ENCODE peak calls at places on chromosomes 16 and 17, in ten cellular contexts. One of them, this sample, is unnamed.

GRCh38 chr16:84404324-84404723 is 36.0 kb downstream of the ATP2C2 start:
- DNase-seq in SK-N-SH: no peak
- DNase-seq in K562: no peak
- DNase-seq in GM23338: no peak
- DNase-seq in spleen: no peak
- DNase-seq in HL-60: no peak
- DNase-seq in HCT116: no peak
- DNase-seq in transverse colon: no peak
- DNase-seq in HepG2: no peak
- DNase-seq in suprapubic skin: no peak
- DNase-seq in this sample: no peak

GRCh38 chr17:33932996-33933395 is 322.1 kb upstream of the CCL2 start:
- DNase-seq in HepG2: no peak
- DNase-seq in transverse colon: no peak
- DNase-seq in K562: no peak
- DNase-seq in SK-N-SH: no peak
- DNase-seq in suprapubic skin: no peak
- DNase-seq in GM23338: no peak
- DNase-seq in spleen: no peak
- DNase-seq in HCT116: no peak
- DNase-seq in HL-60: no peak
- DNase-seq in this sample: no peak

GRCh38 chr17:55117063-55117611 is 147.6 kb upstream of the HLF start:
- DNase-seq in spleen: no peak
- DNase-seq in K562: no peak
- DNase-seq in SK-N-SH: no peak
- DNase-seq in transverse colon: no peak
- DNase-seq in HepG2: no peak
- DNase-seq in HCT116: no peak
- DNase-seq in HL-60: no peak
- DNase-seq in GM23338: no peak
- DNase-seq in suprapubic skin: no peak
- DNase-seq in this sample: no peak

GRCh38 chr17:39097537-39097936 is 53.9 kb downstream of the PLXDC1 start:
- DNase-seq in GM23338: no peak
- DNase-seq in SK-N-SH: no peak
- DNase-seq in transverse colon: no peak
- DNase-seq in suprapubic skin: no peak
- DNase-seq in HCT116: no peak
- DNase-seq in spleen: no peak
- DNase-seq in K562: no peak
- DNase-seq in HL-60: no peak
- DNase-seq in HepG2: no peak
- DNase-seq in this sample: no peak

GRCh38 chr16:72856797-72857196 is 191.1 kb downstream of the ZFHX3 start:
- DNase-seq in K562: peak
- DNase-seq in transverse colon: no peak
- DNase-seq in suprapubic skin: no peak
- DNase-seq in HL-60: no peak
- DNase-seq in spleen: no peak
- DNase-seq in GM23338: peak
- DNase-seq in HCT116: no peak
- DNase-seq in SK-N-SH: peak
- DNase-seq in HepG2: peak
- DNase-seq in this sample: no peak

GRCh38 chr17:1153795-1154546 is 25.8 kb downstream of the ABR start:
- DNase-seq in HepG2: peak
- DNase-seq in HCT116: no peak
- DNase-seq in K562: no peak
- DNase-seq in SK-N-SH: peak
- DNase-seq in HL-60: peak
- DNase-seq in GM23338: peak
- DNase-seq in transverse colon: peak
- DNase-seq in spleen: no peak
- DNase-seq in suprapubic skin: peak
- DNase-seq in this sample: no peak

GRCh38 chr17:59513934-59514841 is 51.2 kb upstream of the DHX40 start:
- DNase-seq in spleen: peak
- DNase-seq in GM23338: no peak
- DNase-seq in suprapubic skin: peak
- DNase-seq in HCT116: no peak
- DNase-seq in HL-60: no peak
- DNase-seq in HepG2: peak
- DNase-seq in SK-N-SH: peak
- DNase-seq in K562: no peak
- DNase-seq in transverse colon: peak
- DNase-seq in this sample: peak

GRCh38 chr17:77466140-77466539 is 325.4 kb downstream of the SEC14L1 start:
- DNase-seq in HL-60: no peak
- DNase-seq in GM23338: peak
- DNase-seq in suprapubic skin: no peak
- DNase-seq in spleen: peak
- DNase-seq in K562: no peak
- DNase-seq in SK-N-SH: no peak
- DNase-seq in HepG2: no peak
- DNase-seq in HCT116: no peak
- DNase-seq in transverse colon: no peak
- DNase-seq in this sample: no peak

GRCh38 chr16:89656435-89657121 is 930 bp downstream of the CHMP1A start:
- DNase-seq in HL-60: no peak
- DNase-seq in GM23338: no peak
- DNase-seq in SK-N-SH: no peak
- DNase-seq in HCT116: no peak
- DNase-seq in spleen: peak
- DNase-seq in suprapubic skin: no peak
- DNase-seq in transverse colon: no peak
- DNase-seq in K562: no peak
- DNase-seq in HepG2: no peak
- DNase-seq in this sample: no peak

GRCh38 chr16:22424161-22424937 is 49.9 kb upstream of the CDR2 start:
- DNase-seq in spleen: no peak
- DNase-seq in HCT116: no peak
- DNase-seq in SK-N-SH: no peak
- DNase-seq in GM23338: no peak
- DNase-seq in HL-60: no peak
- DNase-seq in K562: no peak
- DNase-seq in transverse colon: peak
- DNase-seq in HepG2: no peak
- DNase-seq in suprapubic skin: peak
- DNase-seq in this sample: peak

GRCh38 chr16:22425847-22426246 is 51.4 kb upstream of the CDR2 start:
- DNase-seq in SK-N-SH: no peak
- DNase-seq in spleen: no peak
- DNase-seq in K562: no peak
- DNase-seq in HCT116: no peak
- DNase-seq in GM23338: peak
- DNase-seq in suprapubic skin: no peak
- DNase-seq in transverse colon: no peak
- DNase-seq in HL-60: no peak
- DNase-seq in HepG2: no peak
- DNase-seq in this sample: no peak

GRCh38 chr16:22420606-22421135 is 46.3 kb upstream of the CDR2 start:
- DNase-seq in spleen: no peak
- DNase-seq in HL-60: no peak
- DNase-seq in K562: no peak
- DNase-seq in suprapubic skin: no peak
- DNase-seq in SK-N-SH: no peak
- DNase-seq in HCT116: no peak
- DNase-seq in HepG2: no peak
- DNase-seq in GM23338: no peak
- DNase-seq in transverse colon: no peak
- DNase-seq in this sample: no peak

GRCh38 chr16:22425036-22425801 is 50.8 kb upstream of the CDR2 start:
- DNase-seq in HL-60: no peak
- DNase-seq in SK-N-SH: no peak
- DNase-seq in HCT116: no peak
- DNase-seq in spleen: no peak
- DNase-seq in GM23338: no peak
- DNase-seq in suprapubic skin: peak
- DNase-seq in K562: no peak
- DNase-seq in transverse colon: no peak
- DNase-seq in HepG2: no peak
- DNase-seq in this sample: no peak

DNA sequence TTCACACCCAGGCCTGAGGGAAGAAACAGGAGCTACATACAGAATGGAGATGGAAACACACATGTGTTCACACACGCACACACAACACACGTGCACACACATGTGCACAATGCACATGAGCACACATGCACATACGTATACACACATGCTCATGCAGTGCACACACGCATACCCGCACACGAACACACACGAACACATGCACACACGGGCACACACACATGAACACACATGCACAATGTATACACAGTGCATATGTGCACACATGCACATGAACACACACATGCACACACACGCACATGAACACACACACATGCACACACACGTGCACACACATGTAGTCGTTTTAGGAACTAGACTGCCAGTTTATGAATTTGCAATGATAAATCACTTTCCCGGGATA is 49.3 kb upstream of the CDR2 start:
- DNase-seq in HCT116: no peak
- DNase-seq in spleen: no peak
- DNase-seq in suprapubic skin: no peak
- DNase-seq in transverse colon: no peak
- DNase-seq in K562: no peak
- DNase-seq in HL-60: no peak
- DNase-seq in GM23338: no peak
- DNase-seq in HepG2: no peak
- DNase-seq in SK-N-SH: no peak
- DNase-seq in this sample: no peak
- TF ChIP-seq POLR2AphosphoS5 in HCT116: no peak
- TF ChIP-seq POLR2AphosphoS5 in spleen: no peak
- TF ChIP-seq POLR2AphosphoS5 in suprapubic skin: no peak
- TF ChIP-seq POLR2AphosphoS5 in transverse colon: no peak
- TF ChIP-seq POLR2AphosphoS5 in K562: no peak
- TF ChIP-seq POLR2AphosphoS5 in HL-60: no peak
- TF ChIP-seq POLR2AphosphoS5 in GM23338: no peak
- TF ChIP-seq POLR2AphosphoS5 in HepG2: peak
- TF ChIP-seq POLR2AphosphoS5 in SK-N-SH: no peak
- TF ChIP-seq POLR2AphosphoS5 in this sample: no peak

GRCh38 chr17:56913867-56914640 is at the start of gene TRIM25:
- DNase-seq in K562: peak
- DNase-seq in HCT116: peak
- DNase-seq in suprapubic skin: peak
- DNase-seq in SK-N-SH: peak
- DNase-seq in spleen: peak
- DNase-seq in HepG2: peak
- DNase-seq in transverse colon: peak
- DNase-seq in HL-60: peak
- DNase-seq in GM23338: peak
- DNase-seq in this sample: peak

GRCh38 chr17:56913000-56913866 is 616 bp downstream of the TRIM25 start:
- DNase-seq in SK-N-SH: peak
- DNase-seq in transverse colon: no peak
- DNase-seq in suprapubic skin: no peak
- DNase-seq in K562: peak
- DNase-seq in HCT116: no peak
- DNase-seq in HL-60: no peak
- DNase-seq in spleen: no peak
- DNase-seq in HepG2: no peak
- DNase-seq in GM23338: peak
- DNase-seq in this sample: peak

GRCh38 chr17:56910509-56911235 is 3.2 kb downstream of the TRIM25 start:
- DNase-seq in HL-60: no peak
- DNase-seq in K562: no peak
- DNase-seq in HCT116: no peak
- DNase-seq in SK-N-SH: no peak
- DNase-seq in HepG2: no peak
- DNase-seq in spleen: no peak
- DNase-seq in GM23338: no peak
- DNase-seq in transverse colon: no peak
- DNase-seq in suprapubic skin: no peak
- DNase-seq in this sample: no peak

GRCh38 chr17:56914641-56915263 is 903 bp upstream of the TRIM25 start:
- DNase-seq in spleen: no peak
- DNase-seq in K562: no peak
- DNase-seq in HL-60: no peak
- DNase-seq in GM23338: no peak
- DNase-seq in suprapubic skin: no peak
- DNase-seq in HepG2: no peak
- DNase-seq in HCT116: peak
- DNase-seq in transverse colon: no peak
- DNase-seq in SK-N-SH: no peak
- DNase-seq in this sample: no peak

GRCh38 chr17:56912105-56912999 is 1.5 kb downstream of the TRIM25 start:
- DNase-seq in transverse colon: peak
- DNase-seq in GM23338: no peak
- DNase-seq in spleen: no peak
- DNase-seq in suprapubic skin: peak
- DNase-seq in HepG2: peak
- DNase-seq in SK-N-SH: no peak
- DNase-seq in K562: no peak
- DNase-seq in HL-60: no peak
- DNase-seq in HCT116: no peak
- DNase-seq in this sample: no peak
- H3K4me3 ChIP-seq in transverse colon: peak
- H3K4me3 ChIP-seq in GM23338: peak
- H3K4me3 ChIP-seq in spleen: peak
- H3K4me3 ChIP-seq in suprapubic skin: peak
- H3K4me3 ChIP-seq in HepG2: peak
- H3K4me3 ChIP-seq in SK-N-SH: peak
- H3K4me3 ChIP-seq in K562: peak
- H3K4me3 ChIP-seq in HL-60: peak
- H3K4me3 ChIP-seq in HCT116: peak
- H3K4me3 ChIP-seq in this sample: peak

GRCh38 chr17:81991684-81992513 is 14.5 kb downstream of the ASPSCR1 start:
- DNase-seq in transverse colon: peak
- DNase-seq in SK-N-SH: peak
- DNase-seq in GM23338: no peak
- DNase-seq in HepG2: peak
- DNase-seq in HCT116: no peak
- DNase-seq in K562: no peak
- DNase-seq in spleen: no peak
- DNase-seq in suprapubic skin: no peak
- DNase-seq in HL-60: no peak
- DNase-seq in this sample: peak
- TF ChIP-seq POLR2AphosphoS5 in transverse colon: no peak
- TF ChIP-seq POLR2AphosphoS5 in SK-N-SH: no peak
- TF ChIP-seq POLR2AphosphoS5 in GM23338: no peak
- TF ChIP-seq POLR2AphosphoS5 in HepG2: peak
- TF ChIP-seq POLR2AphosphoS5 in HCT116: no peak
- TF ChIP-seq POLR2AphosphoS5 in K562: no peak
- TF ChIP-seq POLR2AphosphoS5 in spleen: no peak
- TF ChIP-seq POLR2AphosphoS5 in suprapubic skin: no peak
- TF ChIP-seq POLR2AphosphoS5 in HL-60: no peak
- TF ChIP-seq POLR2AphosphoS5 in this sample: peak

DNA sequence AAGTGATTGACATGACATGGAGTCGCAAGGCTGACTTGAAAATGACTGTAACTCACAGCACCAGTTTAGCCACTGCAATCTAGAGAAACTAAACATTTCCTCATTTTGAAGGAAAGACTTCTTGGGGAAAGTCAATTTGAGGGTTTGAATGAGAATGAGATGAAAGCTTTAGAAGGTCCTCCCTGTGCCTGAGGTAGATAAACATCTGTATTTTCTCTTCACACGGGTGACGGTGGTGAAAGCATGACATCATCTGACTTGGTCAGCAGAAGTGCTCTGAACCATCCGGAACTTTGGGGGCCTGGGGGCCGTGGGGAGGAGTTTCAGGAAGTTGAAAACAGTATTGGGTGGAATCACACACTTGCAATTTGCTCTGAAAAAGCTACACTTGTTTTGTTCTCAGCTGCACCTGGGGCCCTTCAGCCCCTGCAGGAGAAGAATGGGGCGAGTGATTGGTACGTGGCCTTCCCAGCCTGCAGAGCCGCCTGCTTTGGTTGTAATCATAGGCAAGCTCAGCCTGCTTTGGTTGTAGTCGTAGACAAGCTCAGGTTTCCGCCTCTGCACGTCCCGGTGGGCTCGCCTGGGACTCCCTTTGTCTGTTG is 5.0 kb downstream of the BANP start:
- DNase-seq in SK-N-SH: no peak
- DNase-seq in spleen: peak
- DNase-seq in HL-60: no peak
- DNase-seq in suprapubic skin: no peak
- DNase-seq in HepG2: no peak
- DNase-seq in GM23338: peak
- DNase-seq in HCT116: no peak
- DNase-seq in K562: peak
- DNase-seq in transverse colon: peak
- DNase-seq in this sample: no peak
- H3K4me3 ChIP-seq in SK-N-SH: no peak
- H3K4me3 ChIP-seq in spleen: no peak
- H3K4me3 ChIP-seq in HL-60: no peak
- H3K4me3 ChIP-seq in suprapubic skin: no peak
- H3K4me3 ChIP-seq in HepG2: no peak
- H3K4me3 ChIP-seq in GM23338: no peak
- H3K4me3 ChIP-seq in HCT116: no peak
- H3K4me3 ChIP-seq in K562: no peak
- H3K4me3 ChIP-seq in transverse colon: no peak
- H3K4me3 ChIP-seq in this sample: no peak

This sample was measured in prostate gland.